ENCODE peak calls at places on chromosomes 13 and 19, in seven cellular contexts. W is psoas muscle, Z is PC-3, F is IMR-90, V is tibial nerve, Q is fibroblast of lung, L is ascending aorta. E is an unnamed sample.

GRCh38 chr13:94344126-94344863 is 135.2 kb downstream of the DCT start:
- DNase-seq in W (no peak), Z (no peak), F (peak; percentile 57), V (no peak), Q (no peak), L (no peak), E (no peak)

GRCh38 chr13:75507027-75508001 is 25.3 kb upstream of the TBC1D4 start:
- DNase-seq in W (no peak), Z (no peak), F (no peak), V (no peak), Q (no peak), L (no peak), E (no peak)

GRCh38 chr13:78137404-78138142 is 218.9 kb upstream of the EDNRB start:
- DNase-seq in W (no peak), Z (peak; percentile 78), F (peak; percentile 72), V (peak; percentile 27), Q (peak; percentile 78), L (no peak), E (peak; percentile 74)

GRCh38 chr19:3176715-3177501 is 1.7 kb upstream of the S1PR4 start:
- DNase-seq in W (no peak), Z (peak; percentile 86), F (peak; percentile 67), V (no peak), Q (peak; percentile 33), L (no peak), E (no peak)

GRCh38 chr13:39347926-39348901 is 254.8 kb downstream of the LHFPL6 start:
- DNase-seq in W (no peak), Z (no peak), F (no peak), V (no peak), Q (no peak), L (no peak), E (no peak)

GRCh38 chr19:47518139-47518538 is 3.3 kb upstream of the NAPA start:
- DNase-seq in W (peak; percentile 26), Z (no peak), F (no peak), V (no peak), Q (no peak), L (no peak), E (no peak)

GRCh38 chr19:5031231-5032100 is 62.6 kb downstream of the KDM4B start:
- DNase-seq in W (peak; percentile 91), Z (peak; percentile 92), F (peak; percentile 65), V (peak; percentile 90), Q (peak; percentile 67), L (peak; percentile 90), E (peak; percentile 80)

GRCh38 chr19:31280266-31281006 is 68.8 kb downstream of the TSHZ3 start:
- DNase-seq in W (no peak), Z (no peak), F (no peak), V (no peak), Q (no peak), L (peak; percentile 38), E (no peak)

GRCh38 chr19:18023596-18024212 is 15.7 kb downstream of the ARRDC2 start:
- DNase-seq in W (peak; percentile 94), Z (no peak), F (no peak), V (peak; percentile 96), Q (no peak), L (peak; percentile 90), E (peak; percentile 95)

GRCh38 chr13:66216723-66217122 is 1013.4 kb downstream of the PCDH9 start:
- DNase-seq in W (no peak), Z (no peak), F (no peak), V (no peak), Q (peak; percentile 24), L (no peak), E (no peak)

GRCh38 chr19:2097330-2098327 is 914 bp downstream of the IZUMO4 start:
- DNase-seq in W (no peak), Z (no peak), F (no peak), V (no peak), Q (no peak), L (no peak), E (no peak)

GRCh38 chr13:107650081-107650701 is 565.1 kb downstream of the LIG4 start:
- DNase-seq in W (peak; percentile 55), Z (peak; percentile 61), F (peak; percentile 62), V (peak; percentile 33), Q (peak; percentile 68), L (no peak), E (peak; percentile 68)

GRCh38 chr13:77528834-77529500 is 6.5 kb upstream of the SCEL start:
- DNase-seq in W (no peak), Z (no peak), F (no peak), V (no peak), Q (no peak), L (no peak), E (no peak)

GRCh38 chr13:73782781-73783180 is 351.4 kb downstream of the KLF12 start:
- DNase-seq in W (no peak), Z (no peak), F (peak; percentile 78), V (no peak), Q (peak; percentile 27), L (no peak), E (no peak)

GRCh38 chr19:18233224-18233825 is 7.1 kb upstream of the PDE4C start:
- DNase-seq in W (peak; percentile 66), Z (peak; percentile 69), F (peak; percentile 39), V (no peak), Q (peak; percentile 30), L (no peak), E (peak; percentile 89)

GRCh38 chr19:3546119-3546518 is 7.1 kb downstream of the TEKTIP1 start:
- DNase-seq in W (no peak), Z (no peak), F (no peak), V (no peak), Q (no peak), L (no peak), E (no peak)

GRCh38 chr19:38452430-38453366 is 19.2 kb downstream of the RYR1 start:
- DNase-seq in W (peak; percentile 87), Z (peak; percentile 4), F (no peak), V (no peak), Q (no peak), L (no peak), E (no peak)

GRCh38 chr19:3981373-3981735 is 3.9 kb downstream of the EEF2 start:
- DNase-seq in W (no peak), Z (no peak), F (no peak), V (no peak), Q (no peak), L (no peak), E (no peak)

GRCh38 chr13:93758575-93758974 is 532.0 kb downstream of the GPC6 start:
- DNase-seq in W (no peak), Z (peak; percentile 42), F (peak; percentile 57), V (no peak), Q (peak; percentile 33), L (no peak), E (peak; percentile 41)

GRCh38 chr13:24199016-24199415 is 38.5 kb downstream of the SPATA13 start:
- DNase-seq in W (no peak), Z (no peak), F (no peak), V (no peak), Q (no peak), L (no peak), E (no peak)

GRCh38 chr13:24194447-24194846 is 33.9 kb downstream of the SPATA13 start:
- DNase-seq in W (no peak), Z (peak; percentile 81), F (no peak), V (no peak), Q (no peak), L (no peak), E (no peak)

GRCh38 chr13:24196593-24197197 is 36.2 kb downstream of the SPATA13 start:
- DNase-seq in W (no peak), Z (no peak), F (no peak), V (no peak), Q (no peak), L (no peak), E (no peak)

GRCh38 chr13:24192811-24193162 is 32.3 kb downstream of the SPATA13 start:
- DNase-seq in W (no peak), Z (no peak), F (no peak), V (no peak), Q (no peak), L (no peak), E (no peak)

DNA sequence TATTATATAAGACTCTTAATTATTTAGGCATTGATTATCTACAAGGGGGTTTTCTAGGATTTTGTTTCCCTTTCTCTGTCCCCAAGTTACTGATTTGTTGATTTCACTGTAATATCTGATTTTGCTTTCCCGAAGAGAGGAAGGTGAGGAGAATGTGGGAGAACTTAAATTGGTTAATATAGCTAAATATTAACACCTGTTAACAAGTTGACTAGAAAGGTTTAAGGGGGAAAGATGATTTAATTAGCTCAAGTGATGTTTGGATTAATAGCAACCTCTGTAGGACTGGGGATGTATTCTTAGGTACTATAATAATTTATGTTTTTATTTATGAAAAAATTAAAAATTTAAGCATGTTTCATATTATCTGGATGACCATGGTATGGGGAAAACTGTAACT is 35.1 kb downstream of the SPATA13 start:
- DNase-seq in W (no peak), Z (no peak), F (no peak), V (no peak), Q (no peak), L (no peak), E (no peak)
- H3K4me1 ChIP-seq in W (no peaks in the 10 kb centered on the region), Z (peaks cover 23% of the 10 kb centered on the region), F (no peaks in the 10 kb centered on the region), V (peaks cover 6% of the 10 kb centered on the region), Q (no peaks in the 10 kb centered on the region), L (no peaks in the 10 kb centered on the region), E (no peaks in the 10 kb centered on the region)

GRCh38 chr19:45086453-45086852 is 6.5 kb upstream of the PPP1R37 start:
- DNase-seq in W (no peak), Z (no peak), F (no peak), V (no peak), Q (no peak), L (no peak), E (no peak)
- H3K36me3 ChIP-seq in W (peaks cover 62% of the 10 kb centered on the region), Z (no peaks in the 10 kb centered on the region), F (peaks cover 21% of the 10 kb centered on the region), V (no peaks in the 10 kb centered on the region), Q (peaks cover 13% of the 10 kb centered on the region), L (peaks cover 25% of the 10 kb centered on the region), E (peaks cover 2% of the 10 kb centered on the region)

DNA sequence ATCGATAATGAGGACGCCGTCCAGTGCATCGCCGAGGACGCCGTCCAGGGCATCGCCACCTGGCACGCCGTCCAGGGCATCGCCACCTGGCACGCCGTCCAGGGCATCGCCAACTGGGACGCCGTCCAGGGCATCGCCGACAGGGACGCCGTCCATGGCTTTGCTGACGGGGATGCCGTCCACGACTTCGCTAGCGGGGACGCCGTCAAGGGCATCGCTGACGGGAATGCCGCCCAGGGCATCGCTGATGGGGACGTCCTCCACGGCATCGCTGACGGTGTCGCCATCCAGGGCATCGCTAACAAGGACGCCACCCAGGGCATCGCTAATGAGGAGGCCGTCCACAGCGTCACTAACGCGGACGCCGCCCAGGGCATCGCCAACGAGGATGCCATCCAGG is 946.5 kb downstream of the TUBA3C start:
- DNase-seq in W (no peak), Z (no peak), F (no peak), V (no peak), Q (no peak), L (no peak), E (no peak)
- H3K9me3 ChIP-seq in W (no peaks in the 10 kb centered on the region), Z (peaks cover 29% of the 10 kb centered on the region), F (peaks cover 33% of the 10 kb centered on the region), V (no peaks in the 10 kb centered on the region), Q (peaks cover 2% of the 10 kb centered on the region), L (no peaks in the 10 kb centered on the region), E (no peaks in the 10 kb centered on the region)

GRCh38 chr13:98219685-98220084 is 42.6 kb upstream of the RNF113B start:
- DNase-seq in W (no peak), Z (no peak), F (no peak), V (no peak), Q (no peak), L (no peak), E (no peak)

GRCh38 chr13:98216711-98217110 is 39.6 kb upstream of the RNF113B start:
- DNase-seq in W (no peak), Z (no peak), F (peak; percentile 17), V (no peak), Q (no peak), L (no peak), E (no peak)

GRCh38 chr13:98215508-98215907 is 38.4 kb upstream of the RNF113B start:
- DNase-seq in W (no peak), Z (no peak), F (no peak), V (no peak), Q (no peak), L (no peak), E (no peak)

GRCh38 chr13:98216135-98216565 is 39.1 kb upstream of the RNF113B start:
- DNase-seq in W (peak; percentile 63), Z (peak; percentile 69), F (peak; percentile 93), V (no peak), Q (peak; percentile 70), L (no peak), E (peak; percentile 62)

GRCh38 chr13:98217597-98217996 is 40.5 kb upstream of the RNF113B start:
- DNase-seq in W (no peak), Z (no peak), F (no peak), V (no peak), Q (no peak), L (no peak), E (no peak)
- H3K4me1 ChIP-seq in W (peaks cover 17% of the 10 kb centered on the region), Z (peaks cover 50% of the 10 kb centered on the region), F (peaks cover 51% of the 10 kb centered on the region), V (peaks cover 21% of the 10 kb centered on the region), Q (peaks cover 51% of the 10 kb centered on the region), L (no peaks in the 10 kb centered on the region), E (peaks cover 26% of the 10 kb centered on the region)